ENCODE peak calls at places on chromosomes 4 and X, in four cellular contexts. One of them, this sample, is unnamed.

GRCh38 chr4:23040539-23040938 is 347.8 kb downstream of the GBA3 start:
- DNase-seq in sigmoid colon: no peak
- DNase-seq in GM23338: peak; percentile 47
- DNase-seq in brain microvascular endothelial cell: no peak
- DNase-seq in this sample: no peak

GRCh38 chr4:185112104-185112503 is 31.0 kb upstream of the SLC25A4 start:
- DNase-seq in sigmoid colon: no peak
- DNase-seq in GM23338: no peak
- DNase-seq in brain microvascular endothelial cell: peak; percentile 93
- DNase-seq in this sample: no peak

GRCh38 chr4:121698119-121698732 is 1.4 kb upstream of the ANXA5 start:
- DNase-seq in sigmoid colon: no peak
- DNase-seq in GM23338: no peak
- DNase-seq in brain microvascular endothelial cell: no peak
- DNase-seq in this sample: no peak

GRCh38 chrX:82218361-82218760 is 1016.5 kb downstream of the SH3BGRL start:
- DNase-seq in sigmoid colon: no peak
- DNase-seq in GM23338: peak; percentile 43
- DNase-seq in brain microvascular endothelial cell: no peak
- DNase-seq in this sample: peak; percentile 35

GRCh38 chr4:10639100-10639499 is 45.5 kb downstream of the CLNK start:
- DNase-seq in sigmoid colon: no peak
- DNase-seq in GM23338: no peak
- DNase-seq in brain microvascular endothelial cell: peak; percentile 24
- DNase-seq in this sample: no peak

GRCh38 chr4:74715731-74716435 is 78.4 kb downstream of the BTC start:
- DNase-seq in sigmoid colon: no peak
- DNase-seq in GM23338: no peak
- DNase-seq in brain microvascular endothelial cell: no peak
- DNase-seq in this sample: no peak

GRCh38 chrX:69603566-69604194 is 12.2 kb upstream of the EDA start:
- DNase-seq in sigmoid colon: no peak
- DNase-seq in GM23338: peak; percentile 71
- DNase-seq in brain microvascular endothelial cell: no peak
- DNase-seq in this sample: no peak

GRCh38 chr4:8320386-8320750 is 50.8 kb downstream of the HTRA3 start:
- DNase-seq in sigmoid colon: no peak
- DNase-seq in GM23338: peak; percentile 68
- DNase-seq in brain microvascular endothelial cell: no peak
- DNase-seq in this sample: peak; percentile 21

GRCh38 chrX:19017271-19017670 is 33.4 kb upstream of the PHKA2 start:
- DNase-seq in sigmoid colon: no peak
- DNase-seq in GM23338: peak; percentile 67
- DNase-seq in brain microvascular endothelial cell: no peak
- DNase-seq in this sample: peak; percentile 26

GRCh38 chr4:184408021-184408710 is 66.2 kb downstream of the IRF2 start:
- DNase-seq in sigmoid colon: no peak
- DNase-seq in GM23338: no peak
- DNase-seq in brain microvascular endothelial cell: peak; percentile 54
- DNase-seq in this sample: no peak

GRCh38 chr4:8291701-8292387 is 22.3 kb downstream of the HTRA3 start:
- DNase-seq in sigmoid colon: peak; percentile 52
- DNase-seq in GM23338: no peak
- DNase-seq in brain microvascular endothelial cell: no peak
- DNase-seq in this sample: no peak

GRCh38 chrX:75746891-75747639 is 38.0 kb downstream of the MAGEE2 start:
- DNase-seq in sigmoid colon: no peak
- DNase-seq in GM23338: peak; percentile 52
- DNase-seq in brain microvascular endothelial cell: peak; percentile 1
- DNase-seq in this sample: peak; percentile 17

GRCh38 chr4:11440481-11441181 is 11.9 kb upstream of the HS3ST1 start:
- DNase-seq in sigmoid colon: no peak
- DNase-seq in GM23338: no peak
- DNase-seq in brain microvascular endothelial cell: no peak
- DNase-seq in this sample: no peak

GRCh38 chr4:151721466-151721865 is 39.3 kb downstream of the GATB start:
- DNase-seq in sigmoid colon: no peak
- DNase-seq in GM23338: peak; percentile 7
- DNase-seq in brain microvascular endothelial cell: no peak
- DNase-seq in this sample: no peak

GRCh38 chr4:72974694-72975487 is 94.6 kb downstream of the COX18 start:
- DNase-seq in sigmoid colon: no peak
- DNase-seq in GM23338: no peak
- DNase-seq in brain microvascular endothelial cell: peak; percentile 43
- DNase-seq in this sample: no peak

GRCh38 chrX:148133099-148133725 is 152.1 kb downstream of the FMR1NB start:
- DNase-seq in sigmoid colon: no peak
- DNase-seq in GM23338: peak; percentile 9
- DNase-seq in brain microvascular endothelial cell: no peak
- DNase-seq in this sample: peak; percentile 0

GRCh38 chr4:54093609-54094240 is 6.2 kb upstream of the GSX2 start:
- DNase-seq in sigmoid colon: no peak
- DNase-seq in GM23338: peak; percentile 85
- DNase-seq in brain microvascular endothelial cell: no peak
- DNase-seq in this sample: no peak

GRCh38 chr4:62455871-62456270 is 1255.7 kb downstream of the ADGRL3 start:
- DNase-seq in sigmoid colon: no peak
- DNase-seq in GM23338: no peak
- DNase-seq in brain microvascular endothelial cell: peak; percentile 4
- DNase-seq in this sample: no peak

GRCh38 chrX:47228550-47229270 is 4.1 kb upstream of the USP11 start:
- DNase-seq in sigmoid colon: peak; percentile 55
- DNase-seq in GM23338: no peak
- DNase-seq in brain microvascular endothelial cell: no peak
- DNase-seq in this sample: no peak

GRCh38 chr4:90474484-90474883 is 347.3 kb downstream of the CCSER1 start:
- DNase-seq in sigmoid colon: no peak
- DNase-seq in GM23338: no peak
- DNase-seq in brain microvascular endothelial cell: no peak
- DNase-seq in this sample: no peak

GRCh38 chr4:153488719-153489384 is 22.7 kb downstream of the TMEM131L start:
- DNase-seq in sigmoid colon: no peak
- DNase-seq in GM23338: peak; percentile 54
- DNase-seq in brain microvascular endothelial cell: peak; percentile 52
- DNase-seq in this sample: peak; percentile 91

GRCh38 chrX:112636288-112636687 is 43.5 kb downstream of the LHFPL1 start:
- DNase-seq in sigmoid colon: no peak
- DNase-seq in GM23338: no peak
- DNase-seq in brain microvascular endothelial cell: no peak
- DNase-seq in this sample: no peak

GRCh38 chr4:55074386-55074785 is 51.0 kb downstream of the KDR start:
- DNase-seq in sigmoid colon: no peak
- DNase-seq in GM23338: no peak
- DNase-seq in brain microvascular endothelial cell: peak; percentile 73
- DNase-seq in this sample: no peak

GRCh38 chrX:123869488-123869887 is 9.6 kb downstream of the XIAP start:
- DNase-seq in sigmoid colon: no peak
- DNase-seq in GM23338: no peak
- DNase-seq in brain microvascular endothelial cell: peak; percentile 12
- DNase-seq in this sample: no peak

GRCh38 chr4:54872246-54872645 is 214.5 kb downstream of the KIT start:
- DNase-seq in sigmoid colon: no peak
- DNase-seq in GM23338: no peak
- DNase-seq in brain microvascular endothelial cell: peak; percentile 52
- DNase-seq in this sample: no peak

GRCh38 chr4:109462802-109463201 is 29.2 kb downstream of the SEC24B start:
- DNase-seq in sigmoid colon: no peak
- DNase-seq in GM23338: no peak
- DNase-seq in brain microvascular endothelial cell: no peak
- DNase-seq in this sample: no peak

GRCh38 chrX:1578511-1579173 is 12.8 kb upstream of the AKAP17A start:
- DNase-seq in sigmoid colon: no peak
- DNase-seq in GM23338: no peak
- DNase-seq in brain microvascular endothelial cell: no peak
- DNase-seq in this sample: peak; percentile 29

GRCh38 chr4:88957570-88957969 is 99.4 kb downstream of the FAM13A start:
- DNase-seq in sigmoid colon: no peak
- DNase-seq in GM23338: no peak
- DNase-seq in brain microvascular endothelial cell: no peak
- DNase-seq in this sample: no peak

DNA sequence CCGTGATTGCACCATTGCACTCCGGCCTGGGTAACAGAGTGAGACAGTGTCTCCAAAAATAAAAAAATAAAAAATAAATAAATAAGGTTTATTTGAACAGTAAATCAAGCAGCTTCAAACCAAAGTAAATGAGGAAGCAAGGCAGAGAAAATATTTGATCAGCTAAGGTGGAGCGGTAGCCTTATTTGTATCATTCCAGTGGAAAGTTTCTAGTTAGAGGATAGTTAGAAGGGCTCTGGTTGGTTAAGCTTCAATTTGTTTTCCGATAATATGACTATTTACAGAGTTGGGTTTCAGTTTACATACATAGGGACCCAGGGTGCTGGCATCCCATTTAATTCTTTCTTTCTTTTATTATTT is 21.8 kb upstream of the OPHN1 start:
- DNase-seq in sigmoid colon: no peak
- DNase-seq in GM23338: no peak
- DNase-seq in brain microvascular endothelial cell: no peak
- DNase-seq in this sample: no peak
- H3K4me3 ChIP-seq in sigmoid colon: no peak overlapping the region
- H3K4me3 ChIP-seq in GM23338: no peak overlapping the region
- H3K4me3 ChIP-seq in brain microvascular endothelial cell: no peak overlapping the region
- H3K4me3 ChIP-seq in this sample: no peak overlapping the region

GRCh38 chr4:71188951-71189350 is 149.9 kb upstream of the SLC4A4 start:
- DNase-seq in sigmoid colon: no peak
- DNase-seq in GM23338: no peak
- DNase-seq in brain microvascular endothelial cell: no peak
- DNase-seq in this sample: no peak

GRCh38 chr4:71186566-71187398 is 152.0 kb upstream of the SLC4A4 start:
- DNase-seq in sigmoid colon: peak; percentile 68
- DNase-seq in GM23338: peak; percentile 79
- DNase-seq in brain microvascular endothelial cell: no peak
- DNase-seq in this sample: no peak

GRCh38 chr4:71186257-71186565 is 152.6 kb upstream of the SLC4A4 start:
- DNase-seq in sigmoid colon: peak; percentile 68
- DNase-seq in GM23338: no peak
- DNase-seq in brain microvascular endothelial cell: no peak
- DNase-seq in this sample: no peak

GRCh38 chr4:71188197-71188625 is 150.6 kb upstream of the SLC4A4 start:
- DNase-seq in sigmoid colon: no peak
- DNase-seq in GM23338: peak; percentile 70
- DNase-seq in brain microvascular endothelial cell: no peak
- DNase-seq in this sample: no peak

GRCh38 chr4:71187399-71188196 is 151.2 kb upstream of the SLC4A4 start:
- DNase-seq in sigmoid colon: peak; percentile 68
- DNase-seq in GM23338: no peak
- DNase-seq in brain microvascular endothelial cell: no peak
- DNase-seq in this sample: no peak
- H3K4me3 ChIP-seq in sigmoid colon: peak overlapping the region; percentile 82
- H3K4me3 ChIP-seq in GM23338: peak overlapping the region; percentile 78
- H3K4me3 ChIP-seq in brain microvascular endothelial cell: peak overlapping the region; percentile 74
- H3K4me3 ChIP-seq in this sample: no peak overlapping the region

GRCh38 chr4:2402453-2402852 is 16.0 kb downstream of the ZFYVE28 start:
- DNase-seq in sigmoid colon: no peak
- DNase-seq in GM23338: no peak
- DNase-seq in brain microvascular endothelial cell: no peak
- DNase-seq in this sample: no peak

GRCh38 chr4:2402941-2403340 is 15.5 kb downstream of the ZFYVE28 start:
- DNase-seq in sigmoid colon: no peak
- DNase-seq in GM23338: no peak
- DNase-seq in brain microvascular endothelial cell: no peak
- DNase-seq in this sample: no peak

GRCh38 chr4:2402053-2402452 is 16.4 kb downstream of the ZFYVE28 start:
- DNase-seq in sigmoid colon: peak; percentile 86
- DNase-seq in GM23338: peak; percentile 75
- DNase-seq in brain microvascular endothelial cell: no peak
- DNase-seq in this sample: no peak

GRCh38 chr4:2400841-2401609 is 17.4 kb downstream of the ZFYVE28 start:
- DNase-seq in sigmoid colon: no peak
- DNase-seq in GM23338: no peak
- DNase-seq in brain microvascular endothelial cell: no peak
- DNase-seq in this sample: peak; percentile 36

DNA sequence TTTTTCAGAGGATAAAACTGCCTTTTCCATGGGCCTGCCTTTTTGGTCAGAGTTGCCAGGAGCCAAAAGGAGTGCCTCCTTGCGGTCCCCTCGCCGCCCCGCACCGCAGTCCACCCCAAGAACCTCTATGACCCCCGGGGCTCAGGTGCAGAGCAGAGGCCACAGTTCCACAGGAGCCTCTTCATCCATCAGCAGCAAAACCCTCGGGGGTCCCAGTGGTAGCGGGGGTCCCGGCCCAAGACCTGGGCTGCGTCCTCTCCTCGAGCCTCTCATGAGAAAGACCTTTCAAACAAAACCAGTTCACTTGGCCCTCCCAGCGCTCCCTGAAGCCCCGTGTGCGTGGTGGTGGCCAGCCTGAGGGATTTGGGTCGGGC is 16.8 kb downstream of the ZFYVE28 start:
- DNase-seq in sigmoid colon: no peak
- DNase-seq in GM23338: no peak
- DNase-seq in brain microvascular endothelial cell: no peak
- DNase-seq in this sample: no peak
- H3K4me3 ChIP-seq in sigmoid colon: peak overlapping the region; percentile 41
- H3K4me3 ChIP-seq in GM23338: peak overlapping the region; percentile 46
- H3K4me3 ChIP-seq in brain microvascular endothelial cell: peak overlapping the region; percentile 37
- H3K4me3 ChIP-seq in this sample: no peak overlapping the region

GRCh38 chr4:26709246-26709645 is 125.4 kb downstream of the TBC1D19 start:
- DNase-seq in sigmoid colon: no peak
- DNase-seq in GM23338: no peak
- DNase-seq in brain microvascular endothelial cell: no peak
- DNase-seq in this sample: no peak
- H3K4me3 ChIP-seq in sigmoid colon: no peak overlapping the region
- H3K4me3 ChIP-seq in GM23338: no peak overlapping the region
- H3K4me3 ChIP-seq in brain microvascular endothelial cell: no peak overlapping the region
- H3K4me3 ChIP-seq in this sample: no peak overlapping the region

DNA sequence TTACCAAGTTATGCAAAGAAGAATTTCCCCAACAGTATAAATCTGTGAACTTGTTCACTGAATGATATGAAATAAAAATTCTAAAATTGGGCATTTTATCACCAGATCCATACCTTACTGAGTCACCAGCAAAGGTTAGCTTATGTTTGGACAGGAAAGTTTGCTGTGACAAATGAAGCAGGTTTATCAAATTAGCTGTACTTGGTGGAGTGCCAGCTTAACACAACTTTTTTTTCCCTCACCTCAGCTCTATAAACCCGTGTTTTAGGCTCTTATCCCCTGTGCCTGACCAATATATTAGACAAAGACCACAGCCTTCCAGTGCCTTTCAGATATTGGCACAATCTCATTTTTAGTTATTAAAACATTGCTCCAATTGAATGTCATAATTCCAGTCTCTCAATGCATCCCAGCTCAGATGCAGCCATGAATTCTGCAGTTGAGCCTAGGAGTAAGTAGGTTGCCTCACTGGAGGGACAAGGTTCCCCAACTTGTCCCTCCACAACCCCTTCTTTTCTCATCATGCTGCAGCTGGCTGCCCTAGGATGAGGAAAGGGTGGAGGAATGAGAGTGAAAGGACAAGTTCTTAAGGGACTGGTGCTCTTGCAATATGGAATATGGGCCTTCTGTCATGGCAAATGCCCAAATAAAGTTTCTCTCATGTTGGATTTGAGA is 27.0 kb upstream of the PDGFC start:
- DNase-seq in sigmoid colon: no peak
- DNase-seq in GM23338: no peak
- DNase-seq in brain microvascular endothelial cell: no peak
- DNase-seq in this sample: no peak
- H3K4me3 ChIP-seq in sigmoid colon: no peak overlapping the region
- H3K4me3 ChIP-seq in GM23338: no peak overlapping the region
- H3K4me3 ChIP-seq in brain microvascular endothelial cell: no peak overlapping the region
- H3K4me3 ChIP-seq in this sample: no peak overlapping the region

GRCh38 chrX:44922980-44923379 is 50.0 kb downstream of the KDM6A start:
- DNase-seq in sigmoid colon: no peak
- DNase-seq in GM23338: no peak
- DNase-seq in brain microvascular endothelial cell: no peak
- DNase-seq in this sample: no peak
- H3K4me3 ChIP-seq in sigmoid colon: no peak overlapping the region
- H3K4me3 ChIP-seq in GM23338: no peak overlapping the region
- H3K4me3 ChIP-seq in brain microvascular endothelial cell: no peak overlapping the region
- H3K4me3 ChIP-seq in this sample: no peak overlapping the region